ENCODE peak calls at places on chromosomes 12 and 14, in six cellular contexts. One of them, this sample, is unnamed.

GRCh38 chr12:121114019-121114639 is 18.5 kb upstream of the P2RX7 start:
- DNase-seq in stimulated activated CD4-positive, alpha-beta T cell treated with anti-CD3 and anti-CD28 coated beads, Interleukin-2, amount 100 ng/mL, for 48 hours: no peak
- DNase-seq in sciatic nerve: no peak
- DNase-seq in IMR-90: no peak
- DNase-seq in heart right ventricle: no peak
- DNase-seq in GM06990: no peak
- DNase-seq in this sample: no peak

GRCh38 chr12:28248555-28249127 is 58.4 kb downstream of the CCDC91 start:
- DNase-seq in stimulated activated CD4-positive, alpha-beta T cell treated with anti-CD3 and anti-CD28 coated beads, Interleukin-2, amount 100 ng/mL, for 48 hours: no peak
- DNase-seq in sciatic nerve: no peak
- DNase-seq in IMR-90: no peak
- DNase-seq in heart right ventricle: no peak
- DNase-seq in GM06990: no peak
- DNase-seq in this sample: no peak

GRCh38 chr12:52865090-52865944 is 16.5 kb upstream of the KRT78 start:
- DNase-seq in stimulated activated CD4-positive, alpha-beta T cell treated with anti-CD3 and anti-CD28 coated beads, Interleukin-2, amount 100 ng/mL, for 48 hours: peak
- DNase-seq in sciatic nerve: peak
- DNase-seq in IMR-90: peak
- DNase-seq in heart right ventricle: peak
- DNase-seq in GM06990: no peak
- DNase-seq in this sample: peak

GRCh38 chr12:14240873-14241220 is 124.6 kb upstream of the ATF7IP start:
- DNase-seq in stimulated activated CD4-positive, alpha-beta T cell treated with anti-CD3 and anti-CD28 coated beads, Interleukin-2, amount 100 ng/mL, for 48 hours: no peak
- DNase-seq in sciatic nerve: no peak
- DNase-seq in IMR-90: no peak
- DNase-seq in heart right ventricle: no peak
- DNase-seq in GM06990: no peak
- DNase-seq in this sample: no peak

GRCh38 chr12:52681551-52682380 is 1.6 kb upstream of the KRT1 start:
- DNase-seq in stimulated activated CD4-positive, alpha-beta T cell treated with anti-CD3 and anti-CD28 coated beads, Interleukin-2, amount 100 ng/mL, for 48 hours: no peak
- DNase-seq in sciatic nerve: no peak
- DNase-seq in IMR-90: no peak
- DNase-seq in heart right ventricle: no peak
- DNase-seq in GM06990: no peak
- DNase-seq in this sample: no peak

GRCh38 chr12:68349921-68350606 is 17.9 kb upstream of the MDM1 start:
- DNase-seq in stimulated activated CD4-positive, alpha-beta T cell treated with anti-CD3 and anti-CD28 coated beads, Interleukin-2, amount 100 ng/mL, for 48 hours: no peak
- DNase-seq in sciatic nerve: no peak
- DNase-seq in IMR-90: no peak
- DNase-seq in heart right ventricle: no peak
- DNase-seq in GM06990: no peak
- DNase-seq in this sample: no peak

GRCh38 chr12:33455096-33455495 is 15.5 kb upstream of the SYT10 start:
- DNase-seq in stimulated activated CD4-positive, alpha-beta T cell treated with anti-CD3 and anti-CD28 coated beads, Interleukin-2, amount 100 ng/mL, for 48 hours: no peak
- DNase-seq in sciatic nerve: no peak
- DNase-seq in IMR-90: no peak
- DNase-seq in heart right ventricle: no peak
- DNase-seq in GM06990: no peak
- DNase-seq in this sample: no peak

GRCh38 chr14:63727231-63727735 is 582 bp downstream of the SGPP1 start:
- DNase-seq in stimulated activated CD4-positive, alpha-beta T cell treated with anti-CD3 and anti-CD28 coated beads, Interleukin-2, amount 100 ng/mL, for 48 hours: no peak
- DNase-seq in sciatic nerve: peak
- DNase-seq in IMR-90: peak
- DNase-seq in heart right ventricle: peak
- DNase-seq in GM06990: no peak
- DNase-seq in this sample: peak

GRCh38 chr12:65597527-65597926 is 226.8 kb upstream of the HMGA2 start:
- DNase-seq in stimulated activated CD4-positive, alpha-beta T cell treated with anti-CD3 and anti-CD28 coated beads, Interleukin-2, amount 100 ng/mL, for 48 hours: no peak
- DNase-seq in sciatic nerve: no peak
- DNase-seq in IMR-90: peak
- DNase-seq in heart right ventricle: no peak
- DNase-seq in GM06990: no peak
- DNase-seq in this sample: no peak

GRCh38 chr14:75604979-75605825 is 26.8 kb downstream of the FLVCR2 start:
- DNase-seq in stimulated activated CD4-positive, alpha-beta T cell treated with anti-CD3 and anti-CD28 coated beads, Interleukin-2, amount 100 ng/mL, for 48 hours: no peak
- DNase-seq in sciatic nerve: peak
- DNase-seq in IMR-90: no peak
- DNase-seq in heart right ventricle: peak
- DNase-seq in GM06990: no peak
- DNase-seq in this sample: no peak

GRCh38 chr14:68527329-68527851 is 265.5 kb downstream of the ZFP36L1 start:
- DNase-seq in stimulated activated CD4-positive, alpha-beta T cell treated with anti-CD3 and anti-CD28 coated beads, Interleukin-2, amount 100 ng/mL, for 48 hours: no peak
- DNase-seq in sciatic nerve: no peak
- DNase-seq in IMR-90: no peak
- DNase-seq in heart right ventricle: no peak
- DNase-seq in GM06990: no peak
- DNase-seq in this sample: no peak

GRCh38 chr14:105168093-105168420 is 519 bp downstream of the JAG2 start:
- DNase-seq in stimulated activated CD4-positive, alpha-beta T cell treated with anti-CD3 and anti-CD28 coated beads, Interleukin-2, amount 100 ng/mL, for 48 hours: no peak
- DNase-seq in sciatic nerve: no peak
- DNase-seq in IMR-90: no peak
- DNase-seq in heart right ventricle: no peak
- DNase-seq in GM06990: no peak
- DNase-seq in this sample: no peak

GRCh38 chr12:906077-906585 is 43.4 kb downstream of the RAD52 start:
- DNase-seq in stimulated activated CD4-positive, alpha-beta T cell treated with anti-CD3 and anti-CD28 coated beads, Interleukin-2, amount 100 ng/mL, for 48 hours: no peak
- DNase-seq in sciatic nerve: no peak
- DNase-seq in IMR-90: no peak
- DNase-seq in heart right ventricle: no peak
- DNase-seq in GM06990: no peak
- DNase-seq in this sample: no peak

GRCh38 chr14:106442857-106443256 is 916.5 kb downstream of the TMEM121 start:
- DNase-seq in stimulated activated CD4-positive, alpha-beta T cell treated with anti-CD3 and anti-CD28 coated beads, Interleukin-2, amount 100 ng/mL, for 48 hours: peak
- DNase-seq in sciatic nerve: no peak
- DNase-seq in IMR-90: no peak
- DNase-seq in heart right ventricle: no peak
- DNase-seq in GM06990: peak
- DNase-seq in this sample: no peak

GRCh38 chr12:126493366-126494108 is 1428.3 kb downstream of the AACS start:
- DNase-seq in stimulated activated CD4-positive, alpha-beta T cell treated with anti-CD3 and anti-CD28 coated beads, Interleukin-2, amount 100 ng/mL, for 48 hours: no peak
- DNase-seq in sciatic nerve: no peak
- DNase-seq in IMR-90: no peak
- DNase-seq in heart right ventricle: no peak
- DNase-seq in GM06990: no peak
- DNase-seq in this sample: no peak

GRCh38 chr12:11779286-11779685 is 129.8 kb downstream of the ETV6 start:
- DNase-seq in stimulated activated CD4-positive, alpha-beta T cell treated with anti-CD3 and anti-CD28 coated beads, Interleukin-2, amount 100 ng/mL, for 48 hours: no peak
- DNase-seq in sciatic nerve: no peak
- DNase-seq in IMR-90: peak
- DNase-seq in heart right ventricle: no peak
- DNase-seq in GM06990: no peak
- DNase-seq in this sample: peak

GRCh38 chr14:79043194-79043889 is 873.2 kb downstream of the NRXN3 start:
- DNase-seq in stimulated activated CD4-positive, alpha-beta T cell treated with anti-CD3 and anti-CD28 coated beads, Interleukin-2, amount 100 ng/mL, for 48 hours: no peak
- DNase-seq in sciatic nerve: no peak
- DNase-seq in IMR-90: no peak
- DNase-seq in heart right ventricle: no peak
- DNase-seq in GM06990: no peak
- DNase-seq in this sample: no peak

GRCh38 chr14:99774526-99775307 is 18.5 kb upstream of the EML1 start:
- DNase-seq in stimulated activated CD4-positive, alpha-beta T cell treated with anti-CD3 and anti-CD28 coated beads, Interleukin-2, amount 100 ng/mL, for 48 hours: no peak
- DNase-seq in sciatic nerve: no peak
- DNase-seq in IMR-90: peak
- DNase-seq in heart right ventricle: peak
- DNase-seq in GM06990: no peak
- DNase-seq in this sample: no peak

GRCh38 chr12:100539209-100539608 is 34.3 kb upstream of the GAS2L3 start:
- DNase-seq in stimulated activated CD4-positive, alpha-beta T cell treated with anti-CD3 and anti-CD28 coated beads, Interleukin-2, amount 100 ng/mL, for 48 hours: no peak
- DNase-seq in sciatic nerve: no peak
- DNase-seq in IMR-90: peak
- DNase-seq in heart right ventricle: peak
- DNase-seq in GM06990: no peak
- DNase-seq in this sample: peak

GRCh38 chr12:128267651-128268347 is 829 bp downstream of the TMEM132C start:
- DNase-seq in stimulated activated CD4-positive, alpha-beta T cell treated with anti-CD3 and anti-CD28 coated beads, Interleukin-2, amount 100 ng/mL, for 48 hours: no peak
- DNase-seq in sciatic nerve: no peak
- DNase-seq in IMR-90: no peak
- DNase-seq in heart right ventricle: no peak
- DNase-seq in GM06990: no peak
- DNase-seq in this sample: no peak

GRCh38 chr14:51931308-51931707 is 58.0 kb upstream of the RTRAF start:
- DNase-seq in stimulated activated CD4-positive, alpha-beta T cell treated with anti-CD3 and anti-CD28 coated beads, Interleukin-2, amount 100 ng/mL, for 48 hours: no peak
- DNase-seq in sciatic nerve: no peak
- DNase-seq in IMR-90: peak
- DNase-seq in heart right ventricle: no peak
- DNase-seq in GM06990: no peak
- DNase-seq in this sample: no peak

GRCh38 chr14:105980224-105980623 is 453.8 kb downstream of the TMEM121 start:
- DNase-seq in stimulated activated CD4-positive, alpha-beta T cell treated with anti-CD3 and anti-CD28 coated beads, Interleukin-2, amount 100 ng/mL, for 48 hours: no peak
- DNase-seq in sciatic nerve: no peak
- DNase-seq in IMR-90: no peak
- DNase-seq in heart right ventricle: no peak
- DNase-seq in GM06990: no peak
- DNase-seq in this sample: peak

GRCh38 chr12:33472299-33472698 is 32.7 kb upstream of the SYT10 start:
- DNase-seq in stimulated activated CD4-positive, alpha-beta T cell treated with anti-CD3 and anti-CD28 coated beads, Interleukin-2, amount 100 ng/mL, for 48 hours: no peak
- DNase-seq in sciatic nerve: no peak
- DNase-seq in IMR-90: no peak
- DNase-seq in heart right ventricle: no peak
- DNase-seq in GM06990: no peak
- DNase-seq in this sample: no peak

GRCh38 chr12:9319842-9320173 is 111.6 kb upstream of the PZP start:
- DNase-seq in stimulated activated CD4-positive, alpha-beta T cell treated with anti-CD3 and anti-CD28 coated beads, Interleukin-2, amount 100 ng/mL, for 48 hours: no peak
- DNase-seq in sciatic nerve: no peak
- DNase-seq in IMR-90: no peak
- DNase-seq in heart right ventricle: no peak
- DNase-seq in GM06990: no peak
- DNase-seq in this sample: no peak

GRCh38 chr14:46940600-46940999 is 289.0 kb upstream of the RPL10L start:
- DNase-seq in stimulated activated CD4-positive, alpha-beta T cell treated with anti-CD3 and anti-CD28 coated beads, Interleukin-2, amount 100 ng/mL, for 48 hours: no peak
- DNase-seq in sciatic nerve: no peak
- DNase-seq in IMR-90: no peak
- DNase-seq in heart right ventricle: no peak
- DNase-seq in GM06990: no peak
- DNase-seq in this sample: no peak

GRCh38 chr14:58752782-58753181 is 115.0 kb downstream of the DACT1 start:
- DNase-seq in stimulated activated CD4-positive, alpha-beta T cell treated with anti-CD3 and anti-CD28 coated beads, Interleukin-2, amount 100 ng/mL, for 48 hours: no peak
- DNase-seq in sciatic nerve: peak
- DNase-seq in IMR-90: no peak
- DNase-seq in heart right ventricle: peak
- DNase-seq in GM06990: no peak
- DNase-seq in this sample: no peak

GRCh38 chr12:130364578-130364977 is 26.9 kb downstream of the PIWIL1 start:
- DNase-seq in stimulated activated CD4-positive, alpha-beta T cell treated with anti-CD3 and anti-CD28 coated beads, Interleukin-2, amount 100 ng/mL, for 48 hours: no peak
- DNase-seq in sciatic nerve: no peak
- DNase-seq in IMR-90: no peak
- DNase-seq in heart right ventricle: no peak
- DNase-seq in GM06990: no peak
- DNase-seq in this sample: no peak

GRCh38 chr12:46383654-46384450 is 11.3 kb upstream of the SLC38A2 start:
- DNase-seq in stimulated activated CD4-positive, alpha-beta T cell treated with anti-CD3 and anti-CD28 coated beads, Interleukin-2, amount 100 ng/mL, for 48 hours: peak
- DNase-seq in sciatic nerve: peak
- DNase-seq in IMR-90: peak
- DNase-seq in heart right ventricle: peak
- DNase-seq in GM06990: peak
- DNase-seq in this sample: peak